ENCODE peak calls at places on chromosome 17, in seven cellular contexts. One of them, this sample, is unnamed.

GRCh38 chr17:40629850-40630249 is 17.8 kb downstream of the SMARCE1 start:
- DNase-seq in stimulated activated CD4-positive, alpha-beta T cell treated with anti-CD3 and anti-CD28 coated beads, Interleukin-1b, Interleukin-23, amount 100 ng/mL, for 4 hours: no peak
- DNase-seq in HuH-7.5: no peak
- DNase-seq in colonic mucosa: no peak
- DNase-seq in NCI-H2029: no peak
- DNase-seq in NCI-H774: no peak
- DNase-seq in adrenal gland: no peak
- DNase-seq in this sample: no peak

GRCh38 chr17:48761114-48761513 is 32.6 kb upstream of the HOXB13 start:
- DNase-seq in adrenal gland: no peak
- DNase-seq in NCI-H2029: no peak
- DNase-seq in colonic mucosa: no peak
- DNase-seq in NCI-H774: no peak
- DNase-seq in stimulated activated CD4-positive, alpha-beta T cell treated with anti-CD3 and anti-CD28 coated beads, Interleukin-1b, Interleukin-23, amount 100 ng/mL, for 4 hours: no peak
- DNase-seq in HuH-7.5: no peak
- DNase-seq in this sample: no peak

GRCh38 chr17:83187782-83188311 is 108.4 kb downstream of the METRNL start:
- DNase-seq in HuH-7.5: no peak
- DNase-seq in NCI-H2029: no peak
- DNase-seq in NCI-H774: no peak
- DNase-seq in colonic mucosa: no peak
- DNase-seq in stimulated activated CD4-positive, alpha-beta T cell treated with anti-CD3 and anti-CD28 coated beads, Interleukin-1b, Interleukin-23, amount 100 ng/mL, for 4 hours: no peak
- DNase-seq in adrenal gland: no peak
- DNase-seq in this sample: no peak

GRCh38 chr17:29958947-29959657 is 17.7 kb downstream of the EFCAB5 start:
- DNase-seq in NCI-H774: no peak
- DNase-seq in NCI-H2029: peak
- DNase-seq in HuH-7.5: no peak
- DNase-seq in colonic mucosa: no peak
- DNase-seq in adrenal gland: no peak
- DNase-seq in stimulated activated CD4-positive, alpha-beta T cell treated with anti-CD3 and anti-CD28 coated beads, Interleukin-1b, Interleukin-23, amount 100 ng/mL, for 4 hours: no peak
- DNase-seq in this sample: no peak

GRCh38 chr17:67174190-67174589 is 70.8 kb downstream of the HELZ start:
- DNase-seq in NCI-H774: no peak
- DNase-seq in adrenal gland: no peak
- DNase-seq in HuH-7.5: no peak
- DNase-seq in NCI-H2029: no peak
- DNase-seq in colonic mucosa: no peak
- DNase-seq in stimulated activated CD4-positive, alpha-beta T cell treated with anti-CD3 and anti-CD28 coated beads, Interleukin-1b, Interleukin-23, amount 100 ng/mL, for 4 hours: no peak
- DNase-seq in this sample: no peak

GRCh38 chr17:14374268-14374667 is 73.4 kb downstream of the HS3ST3B1 start:
- DNase-seq in HuH-7.5: no peak
- DNase-seq in colonic mucosa: no peak
- DNase-seq in stimulated activated CD4-positive, alpha-beta T cell treated with anti-CD3 and anti-CD28 coated beads, Interleukin-1b, Interleukin-23, amount 100 ng/mL, for 4 hours: no peak
- DNase-seq in adrenal gland: no peak
- DNase-seq in NCI-H2029: no peak
- DNase-seq in NCI-H774: no peak
- DNase-seq in this sample: no peak

GRCh38 chr17:68707032-68707431 is 105.9 kb upstream of the FAM20A start:
- DNase-seq in HuH-7.5: no peak
- DNase-seq in colonic mucosa: no peak
- DNase-seq in NCI-H774: no peak
- DNase-seq in NCI-H2029: no peak
- DNase-seq in adrenal gland: no peak
- DNase-seq in stimulated activated CD4-positive, alpha-beta T cell treated with anti-CD3 and anti-CD28 coated beads, Interleukin-1b, Interleukin-23, amount 100 ng/mL, for 4 hours: no peak
- DNase-seq in this sample: no peak

GRCh38 chr17:35447494-35447893 is 1.1 kb downstream of the SLFN13 start:
- DNase-seq in stimulated activated CD4-positive, alpha-beta T cell treated with anti-CD3 and anti-CD28 coated beads, Interleukin-1b, Interleukin-23, amount 100 ng/mL, for 4 hours: no peak
- DNase-seq in NCI-H774: no peak
- DNase-seq in HuH-7.5: no peak
- DNase-seq in adrenal gland: no peak
- DNase-seq in colonic mucosa: no peak
- DNase-seq in NCI-H2029: no peak
- DNase-seq in this sample: no peak

GRCh38 chr17:10114931-10115535 is 83.4 kb downstream of the GAS7 start:
- DNase-seq in NCI-H774: no peak
- DNase-seq in NCI-H2029: no peak
- DNase-seq in colonic mucosa: peak
- DNase-seq in adrenal gland: peak
- DNase-seq in stimulated activated CD4-positive, alpha-beta T cell treated with anti-CD3 and anti-CD28 coated beads, Interleukin-1b, Interleukin-23, amount 100 ng/mL, for 4 hours: peak
- DNase-seq in HuH-7.5: no peak
- DNase-seq in this sample: no peak

GRCh38 chr17:77819497-77819896 is 139.0 kb upstream of the TNRC6C start:
- DNase-seq in NCI-H2029: peak
- DNase-seq in adrenal gland: no peak
- DNase-seq in stimulated activated CD4-positive, alpha-beta T cell treated with anti-CD3 and anti-CD28 coated beads, Interleukin-1b, Interleukin-23, amount 100 ng/mL, for 4 hours: no peak
- DNase-seq in colonic mucosa: no peak
- DNase-seq in NCI-H774: no peak
- DNase-seq in HuH-7.5: no peak
- DNase-seq in this sample: no peak

GRCh38 chr17:17836818-17837379 is at the start of gene SREBF1:
- DNase-seq in NCI-H774: no peak
- DNase-seq in colonic mucosa: peak
- DNase-seq in stimulated activated CD4-positive, alpha-beta T cell treated with anti-CD3 and anti-CD28 coated beads, Interleukin-1b, Interleukin-23, amount 100 ng/mL, for 4 hours: peak
- DNase-seq in HuH-7.5: peak
- DNase-seq in adrenal gland: peak
- DNase-seq in NCI-H2029: no peak
- DNase-seq in this sample: peak

GRCh38 chr17:80742091-80742490 is 197.5 kb downstream of the RPTOR start:
- DNase-seq in NCI-H774: no peak
- DNase-seq in colonic mucosa: no peak
- DNase-seq in NCI-H2029: peak
- DNase-seq in HuH-7.5: no peak
- DNase-seq in stimulated activated CD4-positive, alpha-beta T cell treated with anti-CD3 and anti-CD28 coated beads, Interleukin-1b, Interleukin-23, amount 100 ng/mL, for 4 hours: no peak
- DNase-seq in adrenal gland: no peak
- DNase-seq in this sample: no peak

GRCh38 chr17:61411114-61411943 is 11.7 kb downstream of the TBX2 start:
- DNase-seq in colonic mucosa: peak
- DNase-seq in adrenal gland: peak
- DNase-seq in HuH-7.5: peak
- DNase-seq in NCI-H2029: peak
- DNase-seq in NCI-H774: no peak
- DNase-seq in stimulated activated CD4-positive, alpha-beta T cell treated with anti-CD3 and anti-CD28 coated beads, Interleukin-1b, Interleukin-23, amount 100 ng/mL, for 4 hours: no peak
- DNase-seq in this sample: peak